ENCODE peak calls at places on chromosomes 11 and 22, in four cellular contexts. L is hepatocyte, M is GM23338, D is keratinocyte. E is an unnamed sample. For H3K79me2, the result is how much of the 10 kb centered on the place peaks cover.

GRCh38 chr11:32309541-32310217 is 125.7 kb downstream of the WT1 start:
- DNase-seq in L (no peak), M (no peak), D (no peak), E (no peak)

GRCh38 chr11:74100231-74100630 is 70.6 kb downstream of the C2CD3 start:
- DNase-seq in L (no peak), M (no peak), D (no peak), E (no peak)

GRCh38 chr11:94835571-94835970 is 67.4 kb downstream of the AMOTL1 start:
- DNase-seq in L (no peak), M (no peak), D (no peak), E (no peak)

GRCh38 chr11:66339163-66339675 is 3.0 kb upstream of the RIN1 start:
- DNase-seq in L (no peak), M (no peak), D (peak), E (no peak)

GRCh38 chr11:48101958-48102357 is 114.7 kb upstream of the OR4B1 start:
- DNase-seq in L (no peak), M (no peak), D (no peak), E (no peak)

GRCh38 chr11:1565904-1566247 is 6.2 kb downstream of the DUSP8 start:
- DNase-seq in L (no peak), M (no peak), D (no peak), E (no peak)

GRCh38 chr11:96081561-96081960 is 157.7 kb upstream of the MTMR2 start:
- DNase-seq in L (no peak), M (no peak), D (no peak), E (no peak)

GRCh38 chr11:74018331-74019005 is 9.6 kb upstream of the UCP3 start:
- DNase-seq in L (peak), M (no peak), D (no peak), E (peak)

GRCh38 chr11:66768818-66769217 is 39.8 kb upstream of the SPTBN2 start:
- DNase-seq in L (no peak), M (no peak), D (no peak), E (no peak)

GRCh38 chr11:77131560-77131959 is 3.5 kb downstream of the MYO7A start:
- DNase-seq in L (no peak), M (no peak), D (no peak), E (no peak)

GRCh38 chr22:46010951-46011626 is 34.1 kb upstream of the WNT7B start:
- DNase-seq in L (no peak), M (no peak), D (no peak), E (no peak)

GRCh38 chr22:35330258-35330861 is 30.7 kb downstream of the TOM1 start:
- DNase-seq in L (peak), M (no peak), D (no peak), E (peak)

GRCh38 chr11:115298613-115299012 is 205.6 kb downstream of the CADM1 start:
- DNase-seq in L (no peak), M (no peak), D (no peak), E (no peak)

GRCh38 chr11:34926101-34926830 is 9.8 kb downstream of the PDHX start:
- DNase-seq in L (peak), M (peak), D (no peak), E (peak)

GRCh38 chr22:46934746-46935491 is 172.5 kb downstream of the TBC1D22A start:
- DNase-seq in L (peak), M (no peak), D (peak), E (peak)

GRCh38 chr22:19429950-19430889 is 1.3 kb downstream of the HIRA start:
- DNase-seq in L (peak), M (peak), D (no peak), E (no peak)

GRCh38 chr11:90493379-90493778 is 270.5 kb upstream of the CHORDC1 start:
- DNase-seq in L (no peak), M (peak), D (no peak), E (no peak)

GRCh38 chr11:20309626-20310025 is 53.9 kb upstream of the HTATIP2 start:
- DNase-seq in L (no peak), M (no peak), D (no peak), E (no peak)

GRCh38 chr11:61146413-61146812 is 14.8 kb downstream of the VPS37C start:
- DNase-seq in L (no peak), M (no peak), D (no peak), E (no peak)

GRCh38 chr11:61148016-61148640 is 13.1 kb downstream of the VPS37C start:
- DNase-seq in L (no peak), M (no peak), D (no peak), E (no peak)

GRCh38 chr11:61144511-61145179 is 16.6 kb downstream of the VPS37C start:
- DNase-seq in L (no peak), M (no peak), D (no peak), E (no peak)

GRCh38 chr11:61147271-61147670 is 14.0 kb downstream of the VPS37C start:
- DNase-seq in L (no peak), M (no peak), D (no peak), E (no peak)

DNA sequence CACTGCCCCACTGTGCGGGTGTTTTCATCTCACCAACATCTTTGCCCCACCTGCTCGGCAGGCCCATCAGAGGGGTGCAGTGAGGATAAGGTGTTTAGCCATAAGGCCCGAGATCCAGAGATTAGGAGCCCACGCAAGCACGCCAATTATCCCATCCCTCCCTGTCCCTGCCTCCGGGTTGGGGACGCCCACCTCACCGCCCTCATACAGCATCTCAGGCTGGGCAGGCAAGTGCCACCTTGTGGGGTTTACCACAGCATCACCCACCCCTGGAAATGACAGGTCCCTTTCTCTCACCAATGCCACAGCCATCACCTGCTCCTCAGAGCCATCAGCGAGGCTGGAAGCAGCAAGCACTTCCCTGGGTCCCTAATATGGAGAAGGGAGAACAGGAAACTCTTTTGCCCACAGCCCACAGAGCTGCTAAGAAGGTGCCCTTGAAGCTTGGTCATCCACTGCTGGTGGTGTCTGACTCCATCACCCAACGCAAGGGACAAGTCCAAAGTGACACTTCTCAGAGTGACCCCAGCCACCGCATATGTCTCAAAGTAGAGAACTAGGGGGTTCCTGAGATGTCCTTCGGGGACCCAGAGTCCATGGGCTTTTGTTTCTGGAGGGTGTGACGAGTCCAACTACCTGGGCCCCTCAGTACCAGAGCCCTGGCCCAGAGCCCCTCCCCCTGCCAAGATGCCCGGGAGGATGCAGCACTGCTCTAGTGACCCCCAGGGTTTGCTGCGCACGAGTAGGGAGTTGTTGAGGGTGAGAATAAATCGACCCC is 15.8 kb downstream of the VPS37C start:
- DNase-seq in L (no peak), M (no peak), D (no peak), E (no peak)
- H3K79me2 ChIP-seq in L (half or more), M (half or more), D (under half), E (half or more)

DNA sequence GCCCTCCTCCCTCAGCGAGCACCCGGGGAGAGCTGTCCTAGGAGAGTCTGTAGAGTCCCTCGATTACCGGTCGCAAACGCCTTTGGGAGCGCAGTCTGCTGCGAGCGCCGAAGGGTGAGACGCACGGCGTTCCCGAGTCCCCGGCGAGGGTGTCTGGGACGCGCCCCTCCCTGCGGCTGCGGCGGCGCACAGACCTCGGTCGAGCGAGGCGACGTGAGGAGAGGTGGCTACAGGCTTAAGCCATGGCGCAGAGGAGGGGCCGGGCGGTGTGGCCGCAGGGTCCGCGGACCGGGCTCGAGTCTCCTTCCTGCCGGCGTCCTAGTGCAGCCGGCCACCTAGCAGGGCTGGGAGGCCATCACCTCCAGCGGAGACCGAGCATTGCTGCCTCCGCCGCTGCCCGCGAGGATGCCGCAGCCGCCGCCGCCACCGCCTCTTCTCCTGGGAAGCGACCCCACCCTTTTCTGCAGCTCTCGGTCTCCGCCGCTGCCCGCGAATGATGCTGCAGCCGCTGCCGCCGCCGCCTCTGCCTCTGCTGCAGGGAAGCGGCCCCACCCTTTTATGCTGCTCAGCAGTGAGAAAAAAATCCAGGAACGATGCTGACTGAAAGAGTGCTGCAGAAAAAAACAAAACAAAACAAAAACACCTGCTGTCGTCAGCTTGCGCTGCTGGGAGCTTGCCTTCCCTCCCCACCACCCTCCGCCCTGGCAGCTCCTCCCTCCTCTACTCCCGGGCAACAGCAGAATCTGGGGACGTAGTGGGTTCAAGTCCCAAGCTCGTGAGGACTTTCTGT is at the start of gene MAP6:
- DNase-seq in L (peak), M (peak), D (no peak), E (no peak)
- TF ChIP-seq EZH2 in L (no peak), M (peak), D (peak), E (no peak)

GRCh38 chr11:123438191-123438627 is 8.1 kb downstream of the GRAMD1B start:
- DNase-seq in L (no peak), M (peak), D (no peak), E (peak)

GRCh38 chr11:123434262-123434661 is 4.2 kb downstream of the GRAMD1B start:
- DNase-seq in L (no peak), M (peak), D (no peak), E (no peak)

GRCh38 chr11:123434911-123435310 is 4.8 kb downstream of the GRAMD1B start:
- DNase-seq in L (no peak), M (peak), D (no peak), E (peak)

GRCh38 chr11:123439616-123440015 is 9.5 kb downstream of the GRAMD1B start:
- DNase-seq in L (no peak), M (no peak), D (no peak), E (peak)

DNA sequence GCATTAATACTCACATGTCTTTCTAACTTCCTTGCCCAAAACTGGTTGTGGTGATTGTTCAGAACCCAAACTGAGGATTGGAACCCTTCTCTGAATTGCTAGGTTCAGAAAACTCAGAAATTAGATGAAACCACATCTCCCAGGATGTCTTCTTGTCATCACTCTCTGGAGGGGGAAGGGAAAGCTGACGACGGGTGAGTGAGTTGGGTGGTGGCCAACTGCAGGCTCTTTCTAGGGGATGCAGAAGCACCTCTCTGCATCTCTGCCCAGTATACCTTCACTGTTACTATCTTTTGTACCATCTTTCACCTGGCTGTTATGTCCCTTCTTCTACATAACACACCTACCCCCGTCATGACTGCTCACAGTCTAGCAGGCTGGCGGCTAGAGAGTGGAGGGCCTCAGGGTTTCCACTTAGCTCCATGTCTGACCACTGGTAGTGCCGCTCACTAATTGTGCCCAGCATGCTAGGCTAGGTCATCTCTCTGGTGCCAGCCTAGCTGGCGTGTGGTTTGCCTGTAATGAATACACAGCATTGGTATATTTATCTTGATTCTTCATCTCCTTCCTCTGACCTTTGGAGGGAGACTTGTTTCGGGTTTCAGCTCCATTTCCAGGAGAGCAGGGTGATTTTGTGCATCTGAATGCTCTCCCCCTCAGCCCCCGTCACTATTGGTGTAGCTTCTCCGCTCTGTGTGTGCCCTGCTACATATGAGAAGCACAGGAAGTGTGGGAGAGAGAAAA is 7.3 kb downstream of the GRAMD1B start:
- DNase-seq in L (no peak), M (no peak), D (no peak), E (no peak)
- H3K79me2 ChIP-seq in L (under half), M (under half), D (under half), E (under half)

DNA sequence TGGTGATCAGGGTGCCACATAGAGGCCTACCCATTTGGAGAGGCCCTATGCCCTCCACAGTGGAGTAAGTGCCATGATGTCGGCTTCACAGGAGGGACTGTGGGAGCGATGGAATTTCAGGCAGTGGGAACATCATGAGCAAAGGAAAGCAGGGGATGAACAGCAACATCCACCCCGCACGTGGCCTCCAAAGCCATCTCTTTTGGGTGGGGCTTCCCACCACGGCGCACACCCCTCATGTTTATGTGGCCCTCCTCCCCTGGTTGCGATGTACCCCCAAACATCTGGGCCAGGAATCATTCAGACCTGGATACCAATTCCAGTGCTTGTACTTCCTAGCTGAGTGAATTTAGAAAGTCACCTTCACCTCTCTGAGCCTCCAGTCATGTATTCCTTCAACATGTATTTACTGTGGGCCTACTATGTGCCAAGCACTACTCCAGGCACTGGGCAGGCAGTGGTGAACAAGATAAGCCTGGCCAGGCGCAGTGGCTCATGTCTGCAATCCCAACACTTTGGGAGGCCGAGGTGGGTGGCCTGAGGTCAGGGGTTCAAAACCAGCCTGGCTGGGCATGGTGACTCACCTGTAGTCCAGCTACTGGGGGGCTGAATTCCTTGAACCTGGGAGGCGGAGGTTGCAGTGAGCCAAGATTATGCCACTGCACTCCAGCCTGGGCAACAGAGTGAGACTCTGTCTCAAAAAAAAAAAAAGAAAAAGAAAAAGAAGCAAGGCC is 1.8 kb upstream of the MAFF start:
- DNase-seq in L (no peak), M (no peak), D (no peak), E (no peak)
- TF ChIP-seq EZH2 in L (no peak), M (no peak), D (no peak), E (no peak)

GRCh38 chr22:20433686-20434241 is 3.9 kb downstream of the SCARF2 start:
- DNase-seq in L (no peak), M (no peak), D (no peak), E (no peak)
- H3K79me2 ChIP-seq in L (half or more), M (under half), D (under half), E (under half)

DNA sequence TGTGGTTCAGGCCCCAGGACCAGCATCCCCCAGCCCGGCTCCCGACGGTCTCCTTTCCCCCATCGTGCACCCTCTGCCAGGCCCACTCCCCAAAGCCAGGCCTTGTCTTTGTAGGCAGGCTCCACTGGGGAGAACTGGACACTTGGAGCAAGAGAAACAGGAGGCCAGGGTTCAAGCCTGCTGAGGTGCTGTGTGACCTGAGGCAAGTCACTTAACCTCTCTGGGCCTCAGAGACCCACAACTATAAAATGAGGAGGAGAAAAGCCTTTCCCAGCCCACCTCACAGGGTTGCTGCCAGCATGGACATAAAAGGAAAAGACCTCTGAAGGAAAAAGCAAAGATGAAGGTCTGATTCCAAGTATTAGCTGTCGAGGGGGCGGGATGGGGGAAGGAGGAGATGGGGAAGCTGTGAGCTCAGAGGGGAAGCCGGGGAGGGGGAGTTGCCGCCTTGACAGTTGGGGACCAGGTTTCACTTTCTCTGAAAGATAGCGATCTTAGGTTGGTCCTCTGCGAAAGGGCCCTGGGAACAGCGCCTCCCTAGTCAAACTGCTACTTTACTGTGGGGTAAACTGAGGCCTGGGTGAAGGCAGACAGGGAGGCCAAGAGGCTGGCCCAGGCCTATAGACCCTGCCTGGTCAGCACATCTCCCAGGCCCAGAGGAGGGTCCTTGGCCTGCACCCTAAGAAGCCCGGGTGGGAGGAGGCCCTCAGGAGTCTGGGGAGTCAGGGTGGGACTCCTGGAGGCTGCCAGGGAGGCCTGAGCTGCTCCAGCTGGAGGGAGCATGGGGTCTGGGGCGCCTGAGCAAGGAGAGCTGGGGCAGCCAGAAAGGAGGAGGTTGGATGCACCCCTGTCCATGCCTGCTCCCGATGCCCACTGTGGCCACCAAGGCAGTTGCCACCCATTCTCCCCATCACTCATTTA is 991 bp upstream of the OSM start:
- DNase-seq in L (no peak), M (no peak), D (no peak), E (no peak)
- TF ChIP-seq EZH2 in L (no peak), M (no peak), D (no peak), E (no peak)

GRCh38 chr11:83674498-83674897 is 388.3 kb upstream of the CCDC90B start:
- DNase-seq in L (no peak), M (no peak), D (no peak), E (no peak)
- H3K79me2 ChIP-seq in L (under half), M (under half), D (under half), E (under half)

GRCh38 chr22:45007946-45008852 is 1.6 kb downstream of the PHF21B start:
- DNase-seq in L (peak), M (peak), D (no peak), E (no peak)

GRCh38 chr22:45009881-45010531 is at the start of gene PHF21B:
- DNase-seq in L (peak), M (peak), D (no peak), E (no peak)

GRCh38 chr22:45007247-45007945 is 2.4 kb downstream of the PHF21B start:
- DNase-seq in L (peak), M (peak), D (no peak), E (no peak)

GRCh38 chr22:45010532-45010900 is 711 bp upstream of the PHF21B start:
- DNase-seq in L (no peak), M (no peak), D (no peak), E (no peak)

GRCh38 chr22:45008853-45009751 is 703 bp downstream of the PHF21B start:
- DNase-seq in L (peak), M (peak), D (no peak), E (no peak)
- TF ChIP-seq EZH2 in L (peak), M (no peak), D (peak), E (no peak)

E was measured in PC-9.